ENCODE peak calls at places on chromosomes 1 and 21, in eight cellular contexts. L is ovary; N is cardiac muscle cell; F is neural progenitor cell; R is fibroblast of lung; Q is A549; A is endodermal cell; E is CD8-positive, alpha-beta T cell. O is an unnamed sample.
A peak's percentile ranks its signal among the peaks of the same experiment; 100 is the strongest.

GRCh38 chr1:166947398-166948043 is 27.8 kb downstream of the ILDR2 start:
- DNase-seq in F (peak; percentile 93), E (no peak), A (peak; percentile 78), N (peak; percentile 69), L (peak; percentile 61), Q (no peak), R (peak; percentile 86), O (peak; percentile 27)

GRCh38 chr1:43053040-43053439 is 94.4 kb upstream of the SLC2A1 start:
- DNase-seq in L (no peak), A (no peak), Q (no peak), R (no peak), F (no peak), E (no peak), N (no peak), O (no peak)

GRCh38 chr1:179831225-179831624 is 46.4 kb downstream of the TOR1AIP2 start:
- DNase-seq in F (no peak), A (no peak), L (no peak), N (no peak), E (no peak), R (no peak), Q (no peak), O (no peak)

GRCh38 chr1:104868794-104869193 is 1119.1 kb downstream of the AMY1C start:
- DNase-seq in F (no peak), N (no peak), A (no peak), R (no peak), Q (no peak), E (no peak), L (no peak), O (no peak)

GRCh38 chr1:203186446-203187305 is at the start of gene CHI3L1:
- DNase-seq in N (peak; percentile 75), A (peak; percentile 69), R (peak; percentile 13), E (no peak), Q (no peak), L (peak; percentile 48), F (no peak), O (no peak)

GRCh38 chr1:205986291-205986690 is 16.9 kb downstream of the RAB7B start:
- DNase-seq in L (no peak), R (no peak), E (no peak), A (no peak), N (no peak), F (no peak), Q (peak; percentile 23), O (no peak)

GRCh38 chr1:172112573-172112972 is 271.3 kb downstream of the DNM3 start:
- DNase-seq in L (no peak), Q (no peak), F (no peak), R (no peak), N (no peak), A (no peak), E (no peak), O (no peak)

GRCh38 chr1:14541348-14541747 is 57.1 kb upstream of the KAZN start:
- DNase-seq in F (no peak), N (no peak), R (no peak), A (no peak), Q (no peak), E (no peak), L (no peak), O (no peak)

GRCh38 chr1:81827942-81828341 is 27.2 kb downstream of the ADGRL2 start:
- DNase-seq in A (no peak), R (no peak), N (no peak), L (no peak), Q (no peak), E (no peak), F (no peak), O (no peak)

GRCh38 chr1:39631361-39632331 is 7.8 kb downstream of the HEYL start:
- DNase-seq in A (no peak), E (no peak), F (no peak), Q (no peak), N (no peak), L (no peak), R (no peak), O (no peak)

GRCh38 chr1:15155760-15156743 is 2.5 kb downstream of the TMEM51 start:
- DNase-seq in L (peak; percentile 54), Q (no peak), E (no peak), R (no peak), A (no peak), N (peak; percentile 55), F (no peak), O (no peak)

GRCh38 chr21:17491716-17492414 is 21.0 kb upstream of the CXADR start:
- DNase-seq in R (peak; percentile 100), A (no peak), F (no peak), N (peak; percentile 98), L (no peak), Q (peak; percentile 56), E (no peak), O (peak; percentile 13)

GRCh38 chr1:237677979-237678378 is 212.7 kb downstream of the ZP4 start:
- DNase-seq in L (no peak), F (no peak), E (no peak), A (no peak), Q (peak; percentile 36), N (peak; percentile 60), R (peak; percentile 61), O (no peak)

GRCh38 chr1:108512239-108513071 is 47.4 kb upstream of the EEIG2 start:
- DNase-seq in E (no peak), L (no peak), N (peak; percentile 55), Q (peak; percentile 34), R (peak; percentile 17), A (no peak), F (peak; percentile 27), O (no peak)

GRCh38 chr21:45224189-45224938 is 63.3 kb downstream of the POFUT2 start:
- DNase-seq in N (no peak), L (no peak), R (peak; percentile 17), A (no peak), E (peak; percentile 51), F (no peak), Q (no peak), O (no peak)

GRCh38 chr21:25956993-25957714 is 213.4 kb downstream of the APP start:
- DNase-seq in R (peak; percentile 80), F (no peak), L (no peak), A (no peak), N (peak; percentile 81), Q (no peak), E (no peak), O (no peak)

GRCh38 chr1:204623365-204623893 is 62.1 kb downstream of the LRRN2 start:
- DNase-seq in N (peak; percentile 53), Q (peak; percentile 63), F (peak; percentile 21), E (no peak), A (peak; percentile 62), L (peak; percentile 74), R (peak; percentile 56), O (no peak)

GRCh38 chr1:48003741-48004503 is 6.7 kb upstream of the TRABD2B start:
- DNase-seq in R (no peak), F (peak; percentile 36), N (no peak), E (no peak), L (no peak), A (peak; percentile 40), Q (no peak), O (no peak)

GRCh38 chr1:240031414-240031813 is 60.3 kb upstream of the FMN2 start:
- DNase-seq in Q (peak; percentile 41), N (no peak), F (no peak), L (no peak), R (peak; percentile 76), E (no peak), A (no peak), O (no peak)

GRCh38 chr1:198647055-198647454 is 8.2 kb downstream of the PTPRC start:
- DNase-seq in R (no peak), L (no peak), N (no peak), Q (no peak), E (no peak), F (no peak), A (no peak), O (no peak)
- H3K27ac ChIP-seq in R (no peak overlapping the region), L (no peak overlapping the region), N (no peak overlapping the region), Q (no peak overlapping the region), E (peak overlapping the region; percentile 22), F (no peak overlapping the region), A (no peak overlapping the region), O (no peak overlapping the region)

GRCh38 chr1:26702680-26703038 is 6.8 kb downstream of the ARID1A start:
- DNase-seq in Q (no peak), N (no peak), F (no peak), L (no peak), R (no peak), E (no peak), A (no peak), O (no peak)

GRCh38 chr1:26704629-26705028 is 8.8 kb downstream of the ARID1A start:
- DNase-seq in A (no peak), E (no peak), L (no peak), N (no peak), R (no peak), Q (no peak), F (no peak), O (no peak)

GRCh38 chr1:26703466-26703865 is 7.7 kb downstream of the ARID1A start:
- DNase-seq in Q (no peak), R (no peak), A (no peak), N (no peak), L (no peak), E (no peak), F (no peak), O (no peak)

GRCh38 chr1:26705788-26706237 is 10.0 kb downstream of the ARID1A start:
- DNase-seq in L (no peak), E (no peak), N (peak; percentile 70), Q (peak; percentile 90), F (no peak), R (peak; percentile 95), A (no peak), O (no peak)

GRCh38 chr1:26706315-26706714 is 10.5 kb downstream of the ARID1A start:
- DNase-seq in E (no peak), A (no peak), F (no peak), R (no peak), Q (peak; percentile 39), L (no peak), N (no peak), O (no peak)
- H3K4me1 ChIP-seq in E (peaks cover 69% of the 10 kb centered on the region), A (peaks cover 22% of the 10 kb centered on the region), F (peaks cover 47% of the 10 kb centered on the region), R (peaks cover 18% of the 10 kb centered on the region), Q (peaks cover 72% of the 10 kb centered on the region), L (peaks cover 37% of the 10 kb centered on the region), N (peaks cover 41% of the 10 kb centered on the region), O (peaks cover 77% of the 10 kb centered on the region)

GRCh38 chr1:201360486-201360885 is 17.0 kb downstream of the TNNT2 start:
- DNase-seq in E (no peak), N (no peak), F (no peak), A (peak; percentile 39), L (no peak), Q (no peak), R (no peak), O (no peak)
- H3K27ac ChIP-seq in E (no peak overlapping the region), N (peak overlapping the region; percentile 98), F (no peak overlapping the region), A (no peak overlapping the region), L (no peak overlapping the region), Q (no peak overlapping the region), R (no peak overlapping the region), O (no peak overlapping the region)

GRCh38 chr1:85258536-85259117 is 835 bp downstream of the C1orf52 start:
- DNase-seq in L (no peak), E (no peak), N (peak; percentile 45), A (no peak), R (peak; percentile 21), F (peak; percentile 88), Q (no peak), O (no peak)

GRCh38 chr1:85264150-85264549 is 4.7 kb upstream of the C1orf52 start:
- DNase-seq in N (no peak), E (no peak), A (no peak), Q (no peak), F (no peak), L (no peak), R (peak; percentile 33), O (no peak)

GRCh38 chr1:85262985-85263384 is 3.5 kb upstream of the C1orf52 start:
- DNase-seq in F (no peak), Q (no peak), E (no peak), A (no peak), L (no peak), N (no peak), R (no peak), O (no peak)

GRCh38 chr1:85259866-85260345 is 444 bp upstream of the C1orf52 start:
- DNase-seq in R (peak; percentile 63), Q (no peak), E (no peak), F (no peak), A (no peak), N (peak; percentile 86), L (no peak), O (no peak)

GRCh38 chr1:85259118-85259865 is at the start of gene C1orf52:
- DNase-seq in Q (peak; percentile 89), R (peak; percentile 87), L (peak; percentile 97), A (peak; percentile 99), E (peak; percentile 86), F (peak; percentile 98), N (peak; percentile 96), O (peak; percentile 96)
- H3K4me1 ChIP-seq in Q (peaks cover 4% of the 10 kb centered on the region), R (peaks cover 7% of the 10 kb centered on the region), L (peaks cover 6% of the 10 kb centered on the region), A (no peaks in the 10 kb centered on the region), E (peaks cover 24% of the 10 kb centered on the region), F (peaks cover 15% of the 10 kb centered on the region), N (peaks cover 13% of the 10 kb centered on the region), O (peaks cover 16% of the 10 kb centered on the region)

O was measured in heart right ventricle.